ENCODE peak calls at places on chromosome 4, in five cellular contexts. I is aorta, U is breast epithelium, B is heart right ventricle, K is psoas muscle. W is an unnamed sample.

GRCh38 chr4:7872264-7872771 is 67.3 kb downstream of the AFAP1 start:
- DNase-seq in I (no peak), B (no peak), K (peak; percentile 89), U (no peak), W (no peak)

GRCh38 chr4:37988670-37989069 is 28.5 kb downstream of the PTTG2 start:
- DNase-seq in K (no peak), B (no peak), U (no peak), I (no peak), W (no peak)

GRCh38 chr4:103996059-103996458 is 276.3 kb upstream of the TACR3 start:
- DNase-seq in U (no peak), K (no peak), B (no peak), I (no peak), W (no peak)

GRCh38 chr4:142600952-142601351 is 245.1 kb downstream of the INPP4B start:
- DNase-seq in I (no peak), U (no peak), B (no peak), K (no peak), W (no peak)

GRCh38 chr4:6953751-6954380 is 44.2 kb downstream of the TBC1D14 start:
- DNase-seq in U (peak; percentile 82), I (peak; percentile 91), B (peak; percentile 82), K (peak; percentile 81), W (no peak)

GRCh38 chr4:158033416-158033863 is 139.4 kb downstream of the GASK1B start:
- DNase-seq in I (no peak), B (no peak), U (no peak), K (no peak), W (no peak)

GRCh38 chr4:8347660-8348059 is 78.1 kb downstream of the HTRA3 start:
- DNase-seq in B (no peak), K (no peak), I (no peak), U (no peak), W (no peak)

GRCh38 chr4:74631988-74632387 is 162.3 kb downstream of the BTC start:
- DNase-seq in B (no peak), K (no peak), I (no peak), U (no peak), W (no peak)

GRCh38 chr4:78784255-78784654 is 8.1 kb downstream of the BMP2K start:
- DNase-seq in I (no peak), K (no peak), B (no peak), U (no peak), W (no peak)

GRCh38 chr4:22237155-22237751 is 278.6 kb downstream of the ADGRA3 start:
- DNase-seq in B (peak; percentile 15), I (no peak), K (no peak), U (no peak), W (no peak)

GRCh38 chr4:103171006-103171405 is 27.1 kb downstream of the CENPE start:
- DNase-seq in U (no peak), K (no peak), B (no peak), I (no peak), W (no peak)

GRCh38 chr4:103306870-103307345 is 108.8 kb upstream of the CENPE start:
- DNase-seq in U (no peak), B (no peak), I (no peak), K (no peak), W (no peak)

GRCh38 chr4:47838445-47838844 is 578 bp upstream of the CORIN start:
- DNase-seq in U (no peak), B (no peak), I (no peak), K (no peak), W (no peak)

GRCh38 chr4:183674153-183674552 is 15.1 kb downstream of the TRAPPC11 start:
- DNase-seq in I (no peak), K (no peak), B (no peak), U (no peak), W (no peak)

GRCh38 chr4:44861756-44862155 is 135.4 kb upstream of the GNPDA2 start:
- DNase-seq in K (no peak), B (no peak), I (no peak), U (no peak), W (no peak)

GRCh38 chr4:90317785-90318184 is 190.6 kb downstream of the CCSER1 start:
- DNase-seq in U (no peak), I (no peak), B (no peak), K (no peak), W (no peak)

GRCh38 chr4:8101213-8101781 is 57.3 kb downstream of the ABLIM2 start:
- DNase-seq in K (peak; percentile 98), I (no peak), B (no peak), U (peak; percentile 52), W (no peak)

GRCh38 chr4:159047478-159048165 is 55.3 kb upstream of the RAPGEF2 start:
- DNase-seq in I (no peak), U (no peak), K (no peak), B (no peak), W (no peak)

GRCh38 chr4:173466101-173466500 is 63.9 kb downstream of the HAND2 start:
- DNase-seq in K (no peak), I (no peak), B (no peak), U (no peak), W (no peak)

GRCh38 chr4:10437735-10438134 is 19.5 kb downstream of the ZNF518B start:
- DNase-seq in K (no peak), U (no peak), I (no peak), B (no peak), W (no peak)

GRCh38 chr4:187124311-187124710 is 400.7 kb upstream of the FAT1 start:
- DNase-seq in I (no peak), U (no peak), B (no peak), K (no peak), W (no peak)
- H3K27me3 ChIP-seq in I (no peaks in the 10 kb centered on the region), U (no peaks in the 10 kb centered on the region), B (no peaks in the 10 kb centered on the region), K (no peaks in the 10 kb centered on the region), W (no peaks in the 10 kb centered on the region)

GRCh38 chr4:87975466-87975865 is at the start of gene SPP1:
- DNase-seq in B (no peak), U (no peak), K (no peak), I (no peak), W (no peak)

GRCh38 chr4:87971866-87972265 is 3.6 kb upstream of the SPP1 start:
- DNase-seq in I (no peak), U (no peak), B (no peak), K (no peak), W (no peak)

GRCh38 chr4:87973283-87974169 is 2.0 kb upstream of the SPP1 start:
- DNase-seq in U (peak; percentile 45), I (no peak), B (peak; percentile 43), K (no peak), W (no peak)

GRCh38 chr4:87977521-87978278 is 2.2 kb downstream of the SPP1 start:
- DNase-seq in I (no peak), U (no peak), K (no peak), B (no peak), W (no peak)

GRCh38 chr4:87974856-87975462 is 555 bp upstream of the SPP1 start:
- DNase-seq in U (no peak), B (no peak), K (no peak), I (no peak), W (no peak)
- H3K27me3 ChIP-seq in U (no peaks in the 10 kb centered on the region), B (peaks cover 15% of the 10 kb centered on the region), K (no peaks in the 10 kb centered on the region), I (no peaks in the 10 kb centered on the region), W (peaks cover 6% of the 10 kb centered on the region)

GRCh38 chr4:89156515-89156914 is 45.2 kb downstream of the TIGD2 start:
- DNase-seq in B (no peak), U (no peak), K (no peak), I (no peak), W (no peak)
- H3K27me3 ChIP-seq in B (no peaks in the 10 kb centered on the region), U (no peaks in the 10 kb centered on the region), K (no peaks in the 10 kb centered on the region), I (no peaks in the 10 kb centered on the region), W (no peaks in the 10 kb centered on the region)

DNA sequence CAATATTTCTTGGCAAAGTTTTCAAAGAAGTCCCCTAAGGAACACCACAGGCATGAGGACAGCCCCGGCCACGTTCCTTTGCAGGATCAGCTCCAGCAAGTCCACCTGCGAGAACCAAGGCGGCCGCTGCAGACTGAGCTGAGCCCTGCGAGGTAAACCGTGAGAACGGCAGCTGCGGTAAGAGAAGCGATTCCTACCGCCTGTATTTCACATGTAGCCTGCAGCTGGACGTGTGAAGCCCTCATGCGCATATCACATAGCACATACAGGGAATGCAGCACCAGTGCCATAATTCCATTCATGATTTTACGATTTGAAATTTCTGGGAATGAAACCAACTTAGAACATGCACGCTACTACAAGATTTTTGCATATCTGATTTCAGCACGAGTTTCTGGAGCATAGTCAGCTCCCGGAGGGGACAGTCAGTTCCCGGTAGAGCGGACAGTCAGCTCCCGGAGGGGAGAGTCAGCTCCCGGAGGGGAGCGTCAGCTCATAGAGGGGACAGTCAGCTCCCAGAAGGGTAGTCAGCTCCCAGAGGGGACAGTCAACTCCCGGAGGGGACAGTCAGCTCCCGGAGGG is 41.7 kb downstream of the FGFRL1 start:
- DNase-seq in K (no peak), I (no peak), B (no peak), U (no peak), W (no peak)
- H3K27me3 ChIP-seq in K (no peaks in the 10 kb centered on the region), I (no peaks in the 10 kb centered on the region), B (peaks cover 67% of the 10 kb centered on the region), U (peaks cover 38% of the 10 kb centered on the region), W (no peaks in the 10 kb centered on the region)

GRCh38 chr4:3190549-3190948 is 58.4 kb upstream of the MSANTD1 start:
- DNase-seq in K (no peak), I (no peak), B (no peak), U (no peak), W (no peak)

GRCh38 chr4:3192188-3192587 is 56.8 kb upstream of the MSANTD1 start:
- DNase-seq in K (no peak), U (no peak), B (no peak), I (no peak), W (no peak)

GRCh38 chr4:3186609-3187008 is 62.4 kb upstream of the MSANTD1 start:
- DNase-seq in K (no peak), B (no peak), I (no peak), U (no peak), W (no peak)

GRCh38 chr4:3188118-3188517 is 60.8 kb upstream of the MSANTD1 start:
- DNase-seq in K (no peak), B (no peak), U (no peak), I (peak; percentile 24), W (no peak)

DNA sequence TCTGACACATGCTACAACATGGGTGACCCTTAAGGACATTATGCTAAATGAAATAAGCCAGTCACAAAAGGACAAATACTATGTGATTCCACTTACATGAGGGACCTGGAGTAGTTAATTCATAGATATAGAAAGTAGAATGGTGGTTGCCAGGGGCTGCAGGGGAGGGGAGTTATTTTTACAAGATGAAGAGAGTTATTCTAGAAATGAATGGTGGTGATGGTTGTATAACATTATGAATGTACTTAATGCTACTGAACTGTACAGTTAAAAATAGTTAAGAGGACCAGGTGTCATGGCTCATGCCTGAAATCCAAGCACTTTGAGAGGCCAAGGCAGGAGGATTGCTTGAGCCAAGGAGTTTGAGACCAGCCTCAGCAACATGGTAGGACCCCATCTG is 59.5 kb upstream of the MSANTD1 start:
- DNase-seq in K (no peak), B (no peak), I (no peak), U (no peak), W (no peak)
- H3K27me3 ChIP-seq in K (no peaks in the 10 kb centered on the region), B (no peaks in the 10 kb centered on the region), I (no peaks in the 10 kb centered on the region), U (no peaks in the 10 kb centered on the region), W (no peaks in the 10 kb centered on the region)

W was measured in effector memory CD4-positive, alpha-beta T cell.